ENCODE peak calls at places on chromosomes 1 and 21, in seven cellular contexts. J is gastrocnemius medialis, F is heart right ventricle, V is nephron progenitor cell, P is tibial artery, D is mammary epithelial cell, A is ovary. X is an unnamed sample.

GRCh38 chr1:91080650-91081049 is 58.8 kb upstream of the ZNF644 start:
- DNase-seq in P (no peak), A (no peak), V (no peak), F (no peak), D (peak), J (no peak), X (peak)

GRCh38 chr1:220498188-220498587 is 29.7 kb upstream of the MARK1 start:
- DNase-seq in V (no peak), A (no peak), D (peak), P (no peak), J (no peak), F (no peak), X (no peak)

GRCh38 chr1:9844106-9844505 is 20.3 kb upstream of the CLSTN1 start:
- DNase-seq in J (no peak), A (no peak), F (no peak), V (no peak), P (no peak), D (no peak), X (no peak)

GRCh38 chr1:110421159-110421777 is 13.8 kb upstream of the LAMTOR5 start:
- DNase-seq in A (no peak), V (no peak), D (peak), P (peak), F (no peak), J (peak), X (no peak)

GRCh38 chr1:225253784-225254183 is 174.1 kb downstream of the LBR start:
- DNase-seq in P (no peak), J (no peak), D (peak), V (no peak), F (no peak), A (no peak), X (no peak)

GRCh38 chr1:32876341-32877210 is 5.9 kb upstream of the FNDC5 start:
- DNase-seq in P (no peak), J (no peak), A (no peak), V (peak), D (no peak), F (peak), X (peak)

GRCh38 chr1:207910678-207911354 is at the start of gene CD34:
- DNase-seq in P (peak), A (peak), F (peak), D (no peak), V (peak), J (no peak), X (no peak)

GRCh38 chr1:41455479-41456271 is 28.8 kb downstream of the EDN2 start:
- DNase-seq in F (peak), A (no peak), D (peak), V (no peak), P (no peak), J (no peak), X (no peak)

GRCh38 chr1:26275580-26276431 is 4.1 kb upstream of the SH3BGRL3 start:
- DNase-seq in V (peak), J (peak), D (peak), F (peak), A (peak), P (peak), X (peak)

GRCh38 chr1:3504151-3504822 is 49.8 kb downstream of the ARHGEF16 start:
- DNase-seq in V (no peak), P (peak), A (no peak), D (peak), F (no peak), J (peak), X (no peak)

GRCh38 chr1:1090424-1091343 is 16.6 kb upstream of the RNF223 start:
- DNase-seq in F (no peak), V (no peak), D (no peak), A (no peak), J (no peak), P (peak), X (no peak)

GRCh38 chr21:43905726-43906455 is 40.9 kb downstream of the AGPAT3 start:
- DNase-seq in V (no peak), P (no peak), J (no peak), F (no peak), D (no peak), A (no peak), X (no peak)

GRCh38 chr1:65232402-65233122 is 76.8 kb upstream of the DNAJC6 start:
- DNase-seq in A (no peak), P (no peak), V (no peak), F (no peak), J (no peak), D (no peak), X (no peak)

GRCh38 chr1:155003227-155003765 is 694 bp downstream of the ZBTB7B start:
- DNase-seq in V (peak), A (peak), J (no peak), F (no peak), D (no peak), P (peak), X (no peak)

GRCh38 chr1:46452931-46453325 is 36.7 kb upstream of the DMBX1 start:
- DNase-seq in P (no peak), D (no peak), V (no peak), F (no peak), J (no peak), A (no peak), X (no peak)

GRCh38 chr1:168360151-168360550 is 79.5 kb downstream of the TBX19 start:
- DNase-seq in D (no peak), F (no peak), P (no peak), V (no peak), A (no peak), J (no peak), X (no peak)

DNA sequence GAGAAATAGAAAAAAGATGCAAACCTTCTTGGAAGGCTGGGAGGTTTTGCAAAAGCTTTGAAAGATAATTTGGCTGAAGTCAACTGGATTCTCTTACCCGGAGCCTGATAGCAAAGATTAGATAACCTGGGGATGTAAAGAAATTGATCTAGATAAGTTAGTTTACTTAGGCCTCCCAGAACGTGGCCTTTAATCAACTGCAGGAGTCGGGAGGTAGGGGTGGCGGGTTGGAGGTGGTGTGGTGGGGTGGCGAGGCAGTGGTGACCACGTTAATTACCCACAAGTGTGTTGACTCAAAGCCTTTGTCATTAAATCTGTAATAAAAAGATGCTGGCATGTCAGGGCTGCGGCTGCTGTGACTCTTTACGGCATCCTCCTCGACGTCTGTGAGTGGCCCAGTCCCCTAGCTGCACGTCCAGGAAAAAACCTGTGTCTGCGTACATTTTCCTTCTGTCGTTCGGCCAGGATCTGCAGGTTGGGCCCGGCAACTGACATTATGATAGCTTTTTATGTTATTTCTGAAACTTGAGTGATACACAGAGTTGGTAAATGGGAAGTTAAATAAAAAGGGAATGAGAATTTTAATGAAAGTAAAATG is 51.1 kb upstream of the B3GALT2 start:
- DNase-seq in D (no peak), A (no peak), P (no peak), F (no peak), J (no peak), V (no peak), X (no peak)
- TF ChIP-seq CTCF in D (no peak), A (no peak), P (no peak), F (no peak), J (no peak), V (no peak), X (no peak)

DNA sequence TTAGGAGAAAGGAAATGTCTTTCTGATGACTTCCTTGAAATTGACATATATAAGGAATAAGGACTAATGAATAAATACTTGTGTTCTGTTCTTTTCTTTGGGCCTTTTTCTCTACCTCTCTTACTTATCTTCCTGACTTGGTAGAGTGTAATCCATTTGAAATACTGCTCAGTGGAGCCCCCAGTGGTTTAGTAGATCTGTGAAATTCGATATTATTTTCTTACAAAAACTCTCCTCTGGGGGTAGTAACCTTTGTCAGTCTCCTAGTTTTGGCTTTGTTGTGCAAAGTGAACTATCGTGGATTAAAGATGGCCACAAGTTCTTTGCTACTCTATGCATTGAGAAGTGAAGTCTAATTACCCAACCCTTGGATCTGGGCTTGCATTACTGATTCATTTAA is 48.8 kb downstream of the DUSP10 start:
- DNase-seq in F (no peak), A (no peak), V (no peak), D (no peak), P (no peak), J (no peak), X (no peak)
- TF ChIP-seq CTCF in F (no peak), A (no peak), V (no peak), D (no peak), P (no peak), J (no peak), X (no peak)

GRCh38 chr1:27719286-27720251 is 6.2 kb upstream of the FAM76A start:
- DNase-seq in D (peak), P (no peak), V (no peak), J (no peak), A (no peak), F (no peak), X (no peak)
- TF ChIP-seq CTCF in D (peak), P (no peak), V (no peak), J (no peak), A (no peak), F (no peak), X (no peak)

DNA sequence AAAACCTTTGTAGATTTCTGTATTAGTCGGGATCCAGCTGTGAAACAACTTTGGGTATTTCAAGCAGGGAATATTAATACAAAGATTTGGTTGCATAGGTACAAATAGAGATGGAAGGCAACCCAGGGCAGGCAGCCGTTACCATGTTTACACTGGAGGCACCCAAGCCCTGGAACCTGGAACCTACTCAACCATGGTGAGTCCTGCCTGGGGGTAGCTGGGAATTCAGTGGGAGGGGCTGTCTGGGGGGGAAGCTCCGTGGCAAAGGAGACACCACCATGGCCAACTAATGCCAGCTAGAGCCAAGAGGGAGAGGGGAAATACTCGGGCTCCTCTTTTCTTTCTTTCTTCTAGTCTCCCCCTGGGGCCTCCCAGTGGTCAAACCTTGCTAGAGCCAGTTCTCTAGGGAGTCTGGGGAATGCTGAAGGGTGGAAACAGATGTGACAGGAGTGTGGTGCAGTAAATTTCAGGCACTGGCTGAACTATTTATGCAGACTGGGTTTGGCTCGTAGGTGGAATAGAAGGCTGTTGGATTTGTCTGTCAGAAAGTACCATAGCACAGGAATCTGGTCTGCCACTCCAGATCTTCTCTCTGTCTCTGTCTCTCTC is 91.9 kb upstream of the CACNA1E start:
- DNase-seq in A (no peak), D (no peak), P (no peak), V (peak), F (no peak), J (no peak), X (no peak)
- TF ChIP-seq CTCF in A (no peak), D (no peak), P (no peak), V (no peak), F (no peak), J (no peak), X (no peak)

GRCh38 chr21:35343046-35343816 is 294.1 kb upstream of the RUNX1 start:
- DNase-seq in F (no peak), P (no peak), J (no peak), V (no peak), A (no peak), D (no peak), X (peak)
- TF ChIP-seq CTCF in F (no peak), P (no peak), J (no peak), V (no peak), A (no peak), D (no peak), X (no peak)

X was measured in GM10248.